ENCODE peak calls at places on chromosomes 7 and 10, in seven cellular contexts. One of them, this sample, is unnamed.

GRCh38 chr7:101804087-101804631 is 13.3 kb upstream of the CUX1 start:
- DNase-seq in SK-N-SH: no peak
- DNase-seq in hepatocyte: no peak
- DNase-seq in PC-3: no peak
- DNase-seq in GM23248: peak; percentile 24
- DNase-seq in OCI-LY7: peak; percentile 65
- DNase-seq in HCT116: no peak
- DNase-seq in this sample: peak; percentile 83

GRCh38 chr10:57018452-57018851 is 657.4 kb upstream of the ZWINT start:
- DNase-seq in HCT116: no peak
- DNase-seq in PC-3: no peak
- DNase-seq in SK-N-SH: no peak
- DNase-seq in GM23248: no peak
- DNase-seq in hepatocyte: no peak
- DNase-seq in OCI-LY7: no peak
- DNase-seq in this sample: peak; percentile 67

GRCh38 chr10:120460776-120461175 is 3.7 kb downstream of the PLPP4 start:
- DNase-seq in hepatocyte: peak; percentile 37
- DNase-seq in OCI-LY7: no peak
- DNase-seq in HCT116: no peak
- DNase-seq in SK-N-SH: no peak
- DNase-seq in PC-3: peak; percentile 90
- DNase-seq in GM23248: peak; percentile 98
- DNase-seq in this sample: no peak

GRCh38 chr10:112159469-112159868 is 24.1 kb downstream of the GPAM start:
- DNase-seq in GM23248: no peak
- DNase-seq in SK-N-SH: no peak
- DNase-seq in PC-3: no peak
- DNase-seq in HCT116: no peak
- DNase-seq in OCI-LY7: no peak
- DNase-seq in hepatocyte: peak; percentile 37
- DNase-seq in this sample: no peak

GRCh38 chr7:29102554-29103151 is 43.7 kb downstream of the CPVL start:
- DNase-seq in HCT116: peak; percentile 33
- DNase-seq in SK-N-SH: peak; percentile 67
- DNase-seq in GM23248: peak; percentile 80
- DNase-seq in OCI-LY7: peak; percentile 20
- DNase-seq in PC-3: peak; percentile 70
- DNase-seq in hepatocyte: peak; percentile 74
- DNase-seq in this sample: peak; percentile 89

GRCh38 chr7:106599343-106599698 is 61.6 kb downstream of the CCDC71L start:
- DNase-seq in OCI-LY7: no peak
- DNase-seq in PC-3: peak; percentile 75
- DNase-seq in SK-N-SH: no peak
- DNase-seq in HCT116: no peak
- DNase-seq in GM23248: no peak
- DNase-seq in hepatocyte: peak; percentile 11
- DNase-seq in this sample: no peak

GRCh38 chr10:126638542-126638941 is 32.0 kb downstream of the C10orf90 start:
- DNase-seq in GM23248: no peak
- DNase-seq in SK-N-SH: no peak
- DNase-seq in OCI-LY7: no peak
- DNase-seq in HCT116: no peak
- DNase-seq in PC-3: no peak
- DNase-seq in hepatocyte: no peak
- DNase-seq in this sample: no peak

GRCh38 chr10:132634241-132634946 is 96.8 kb downstream of the INPP5A start:
- DNase-seq in hepatocyte: no peak
- DNase-seq in SK-N-SH: no peak
- DNase-seq in OCI-LY7: peak; percentile 10
- DNase-seq in HCT116: no peak
- DNase-seq in PC-3: peak; percentile 13
- DNase-seq in GM23248: peak; percentile 18
- DNase-seq in this sample: peak; percentile 48

GRCh38 chr10:77084431-77085144 is 553.0 kb downstream of the KCNMA1 start:
- DNase-seq in HCT116: no peak
- DNase-seq in GM23248: no peak
- DNase-seq in OCI-LY7: no peak
- DNase-seq in SK-N-SH: no peak
- DNase-seq in PC-3: no peak
- DNase-seq in hepatocyte: no peak
- DNase-seq in this sample: no peak

GRCh38 chr10:60955957-60956425 is 12.0 kb upstream of the RHOBTB1 start:
- DNase-seq in OCI-LY7: no peak
- DNase-seq in GM23248: peak; percentile 75
- DNase-seq in hepatocyte: peak; percentile 30
- DNase-seq in SK-N-SH: no peak
- DNase-seq in PC-3: peak; percentile 97
- DNase-seq in HCT116: no peak
- DNase-seq in this sample: no peak

GRCh38 chr10:50396491-50397311 is 145.4 kb upstream of the ASAH2 start:
- DNase-seq in PC-3: peak; percentile 73
- DNase-seq in hepatocyte: no peak
- DNase-seq in OCI-LY7: no peak
- DNase-seq in SK-N-SH: no peak
- DNase-seq in GM23248: peak; percentile 77
- DNase-seq in HCT116: no peak
- DNase-seq in this sample: no peak

GRCh38 chr10:93758911-93759410 is 1.2 kb downstream of the LGI1 start:
- DNase-seq in OCI-LY7: no peak
- DNase-seq in PC-3: no peak
- DNase-seq in SK-N-SH: no peak
- DNase-seq in hepatocyte: no peak
- DNase-seq in HCT116: no peak
- DNase-seq in GM23248: peak; percentile 7
- DNase-seq in this sample: no peak

GRCh38 chr7:30308392-30308791 is 24.0 kb downstream of the ZNRF2 start:
- DNase-seq in HCT116: no peak
- DNase-seq in PC-3: peak; percentile 80
- DNase-seq in OCI-LY7: no peak
- DNase-seq in SK-N-SH: no peak
- DNase-seq in hepatocyte: no peak
- DNase-seq in GM23248: peak; percentile 10
- DNase-seq in this sample: no peak

GRCh38 chr7:155529346-155529745 is 17.0 kb downstream of the CNPY1 start:
- DNase-seq in PC-3: no peak
- DNase-seq in hepatocyte: no peak
- DNase-seq in HCT116: no peak
- DNase-seq in SK-N-SH: no peak
- DNase-seq in OCI-LY7: no peak
- DNase-seq in GM23248: no peak
- DNase-seq in this sample: no peak

GRCh38 chr7:12674861-12675260 is 12.6 kb upstream of the ARL4A start:
- DNase-seq in GM23248: peak; percentile 40
- DNase-seq in OCI-LY7: peak; percentile 38
- DNase-seq in PC-3: peak; percentile 57
- DNase-seq in SK-N-SH: peak; percentile 35
- DNase-seq in HCT116: no peak
- DNase-seq in hepatocyte: peak; percentile 46
- DNase-seq in this sample: peak; percentile 83

GRCh38 chr7:74284781-74285259 is 4.4 kb upstream of the CLIP2 start:
- DNase-seq in SK-N-SH: no peak
- DNase-seq in PC-3: no peak
- DNase-seq in OCI-LY7: no peak
- DNase-seq in GM23248: no peak
- DNase-seq in hepatocyte: peak; percentile 82
- DNase-seq in HCT116: no peak
- DNase-seq in this sample: peak; percentile 47

GRCh38 chr7:8314566-8314965 is 52.6 kb upstream of the ICA1 start:
- DNase-seq in hepatocyte: no peak
- DNase-seq in GM23248: no peak
- DNase-seq in HCT116: no peak
- DNase-seq in PC-3: no peak
- DNase-seq in OCI-LY7: no peak
- DNase-seq in SK-N-SH: no peak
- DNase-seq in this sample: no peak
- H3K9me2 ChIP-seq in hepatocyte: no peaks in the 10 kb centered on the region
- H3K9me2 ChIP-seq in GM23248: no peaks in the 10 kb centered on the region
- H3K9me2 ChIP-seq in HCT116: no peaks in the 10 kb centered on the region
- H3K9me2 ChIP-seq in PC-3: no peaks in the 10 kb centered on the region
- H3K9me2 ChIP-seq in OCI-LY7: no peaks in the 10 kb centered on the region
- H3K9me2 ChIP-seq in SK-N-SH: no peaks in the 10 kb centered on the region
- H3K9me2 ChIP-seq in this sample: peaks cover 3% of the 10 kb centered on the region

DNA sequence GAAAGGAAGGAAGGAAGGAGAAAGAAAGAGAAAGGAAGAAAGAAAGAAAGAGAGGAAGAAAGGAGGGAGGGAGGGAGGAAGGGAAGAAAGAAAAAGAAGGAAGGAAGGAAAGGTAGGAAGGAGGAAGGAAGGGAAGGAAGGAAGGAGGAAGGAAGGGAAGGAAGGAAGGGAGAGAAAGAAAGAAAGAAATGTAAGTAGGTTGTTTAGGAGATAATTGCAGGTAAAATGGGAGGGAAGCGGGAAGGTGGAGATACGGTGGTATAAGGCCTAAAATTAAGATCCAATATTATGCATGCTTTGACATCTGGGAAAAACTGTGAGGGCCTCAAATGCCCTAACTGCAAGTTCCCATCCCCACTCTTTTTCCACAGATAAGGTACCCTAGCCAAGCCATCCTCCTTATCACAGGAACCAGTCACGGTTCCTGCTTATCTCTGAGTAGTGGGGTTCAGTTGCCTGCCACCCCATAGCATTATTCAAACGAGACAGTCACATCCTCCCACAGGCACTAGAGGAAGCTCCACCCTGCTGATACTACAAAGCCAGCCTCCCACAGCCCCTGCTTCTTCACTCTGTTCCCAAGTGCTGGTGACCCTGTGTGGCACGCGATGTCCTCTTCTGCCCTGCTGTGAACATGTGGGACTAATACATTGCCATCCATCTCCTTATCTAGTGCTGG is 28.7 kb downstream of the ST8SIA6 start:
- DNase-seq in HCT116: no peak
- DNase-seq in SK-N-SH: no peak
- DNase-seq in OCI-LY7: no peak
- DNase-seq in PC-3: no peak
- DNase-seq in GM23248: no peak
- DNase-seq in hepatocyte: no peak
- DNase-seq in this sample: no peak
- TF ChIP-seq EZH2phosphoT487 in HCT116: no peak
- TF ChIP-seq EZH2phosphoT487 in SK-N-SH: no peak
- TF ChIP-seq EZH2phosphoT487 in OCI-LY7: no peak
- TF ChIP-seq EZH2phosphoT487 in PC-3: no peak
- TF ChIP-seq EZH2phosphoT487 in GM23248: no peak
- TF ChIP-seq EZH2phosphoT487 in hepatocyte: no peak
- TF ChIP-seq EZH2phosphoT487 in this sample: no peak

GRCh38 chr7:43495572-43495971 is 87.3 kb upstream of the STK17A start:
- DNase-seq in GM23248: no peak
- DNase-seq in PC-3: no peak
- DNase-seq in HCT116: no peak
- DNase-seq in OCI-LY7: no peak
- DNase-seq in hepatocyte: no peak
- DNase-seq in SK-N-SH: no peak
- DNase-seq in this sample: no peak
- H3K9me2 ChIP-seq in GM23248: no peaks in the 10 kb centered on the region
- H3K9me2 ChIP-seq in PC-3: no peaks in the 10 kb centered on the region
- H3K9me2 ChIP-seq in HCT116: no peaks in the 10 kb centered on the region
- H3K9me2 ChIP-seq in OCI-LY7: no peaks in the 10 kb centered on the region
- H3K9me2 ChIP-seq in hepatocyte: no peaks in the 10 kb centered on the region
- H3K9me2 ChIP-seq in SK-N-SH: no peaks in the 10 kb centered on the region
- H3K9me2 ChIP-seq in this sample: peaks cover 10% of the 10 kb centered on the region

GRCh38 chr7:36180121-36180520 is 27.1 kb downstream of the EEPD1 start:
- DNase-seq in hepatocyte: no peak
- DNase-seq in HCT116: no peak
- DNase-seq in SK-N-SH: peak; percentile 60
- DNase-seq in PC-3: no peak
- DNase-seq in OCI-LY7: no peak
- DNase-seq in GM23248: peak; percentile 25
- DNase-seq in this sample: no peak
- TF ChIP-seq EZH2phosphoT487 in hepatocyte: no peak
- TF ChIP-seq EZH2phosphoT487 in HCT116: no peak
- TF ChIP-seq EZH2phosphoT487 in SK-N-SH: no peak
- TF ChIP-seq EZH2phosphoT487 in PC-3: no peak
- TF ChIP-seq EZH2phosphoT487 in OCI-LY7: no peak
- TF ChIP-seq EZH2phosphoT487 in GM23248: no peak
- TF ChIP-seq EZH2phosphoT487 in this sample: no peak

GRCh38 chr10:1170867-1171180 is 114.6 kb downstream of the WDR37 start:
- DNase-seq in HCT116: no peak
- DNase-seq in PC-3: no peak
- DNase-seq in GM23248: no peak
- DNase-seq in hepatocyte: no peak
- DNase-seq in SK-N-SH: no peak
- DNase-seq in OCI-LY7: no peak
- DNase-seq in this sample: no peak

GRCh38 chr10:1169186-1169885 is 113.2 kb downstream of the WDR37 start:
- DNase-seq in OCI-LY7: no peak
- DNase-seq in hepatocyte: no peak
- DNase-seq in SK-N-SH: no peak
- DNase-seq in HCT116: no peak
- DNase-seq in GM23248: no peak
- DNase-seq in PC-3: no peak
- DNase-seq in this sample: no peak

GRCh38 chr10:1171182-1171581 is 115.0 kb downstream of the WDR37 start:
- DNase-seq in GM23248: no peak
- DNase-seq in OCI-LY7: no peak
- DNase-seq in hepatocyte: no peak
- DNase-seq in HCT116: no peak
- DNase-seq in SK-N-SH: no peak
- DNase-seq in PC-3: no peak
- DNase-seq in this sample: no peak

GRCh38 chr10:1171586-1171985 is 115.4 kb downstream of the WDR37 start:
- DNase-seq in hepatocyte: no peak
- DNase-seq in SK-N-SH: no peak
- DNase-seq in PC-3: no peak
- DNase-seq in OCI-LY7: no peak
- DNase-seq in HCT116: no peak
- DNase-seq in GM23248: no peak
- DNase-seq in this sample: no peak

GRCh38 chr10:1169981-1170866 is 114.0 kb downstream of the WDR37 start:
- DNase-seq in GM23248: no peak
- DNase-seq in hepatocyte: no peak
- DNase-seq in HCT116: no peak
- DNase-seq in OCI-LY7: no peak
- DNase-seq in SK-N-SH: no peak
- DNase-seq in PC-3: no peak
- DNase-seq in this sample: no peak
- H3K9me2 ChIP-seq in GM23248: no peaks in the 10 kb centered on the region
- H3K9me2 ChIP-seq in hepatocyte: no peaks in the 10 kb centered on the region
- H3K9me2 ChIP-seq in HCT116: no peaks in the 10 kb centered on the region
- H3K9me2 ChIP-seq in OCI-LY7: no peaks in the 10 kb centered on the region
- H3K9me2 ChIP-seq in SK-N-SH: no peaks in the 10 kb centered on the region
- H3K9me2 ChIP-seq in PC-3: no peaks in the 10 kb centered on the region
- H3K9me2 ChIP-seq in this sample: peaks cover 5% of the 10 kb centered on the region